ENCODE peak calls at places on chromosomes 7 and 10, in nine cellular contexts. K is spleen, B is upper lobe of right lung, E is esophagus squamous epithelium, X is cardiac muscle cell, H is thoracic aorta, D is adrenal gland, S is lower lobe of right lung, J is breast epithelium. O is an unnamed sample. For H3K27me3, the result is how much of the 10 kb centered on the place peaks cover.

GRCh38 chr10:71212249-71213126 is at the start of gene UNC5B:
- DNase-seq in K (peak), B (peak), E (no peak), X (peak), H (peak), D (peak), S (peak), J (peak), O (peak)

GRCh38 chr10:87868277-87868676 is 4.9 kb downstream of the PTEN start:
- DNase-seq in K (no peak), B (no peak), E (no peak), X (no peak), H (no peak), D (no peak), S (no peak), J (no peak), O (no peak)

GRCh38 chr7:120760050-120760449 is 97.9 kb downstream of the TSPAN12 start:
- DNase-seq in K (no peak), B (no peak), E (no peak), X (no peak), H (no peak), D (no peak), S (no peak), J (no peak), O (no peak)

GRCh38 chr7:31883761-31884164 is 186.4 kb downstream of the PDE1C start:
- DNase-seq in K (no peak), B (no peak), E (no peak), X (peak), H (no peak), D (peak), S (no peak), J (no peak), O (peak)

GRCh38 chr10:48469516-48470020 is 135.3 kb downstream of the ARHGAP22 start:
- DNase-seq in K (no peak), B (peak), E (no peak), X (no peak), H (no peak), D (no peak), S (no peak), J (peak), O (no peak)

GRCh38 chr10:7971949-7972348 is 82.5 kb upstream of the GATA3 start:
- DNase-seq in K (no peak), B (no peak), E (no peak), X (no peak), H (no peak), D (no peak), S (no peak), J (no peak), O (no peak)

GRCh38 chr10:99775850-99776249 is 6.6 kb upstream of the ABCC2 start:
- DNase-seq in K (no peak), B (no peak), E (no peak), X (peak), H (no peak), D (no peak), S (no peak), J (no peak), O (peak)

GRCh38 chr7:12418452-12418851 is 14.8 kb upstream of the VWDE start:
- DNase-seq in K (no peak), B (no peak), E (no peak), X (no peak), H (no peak), D (no peak), S (no peak), J (no peak), O (no peak)

DNA sequence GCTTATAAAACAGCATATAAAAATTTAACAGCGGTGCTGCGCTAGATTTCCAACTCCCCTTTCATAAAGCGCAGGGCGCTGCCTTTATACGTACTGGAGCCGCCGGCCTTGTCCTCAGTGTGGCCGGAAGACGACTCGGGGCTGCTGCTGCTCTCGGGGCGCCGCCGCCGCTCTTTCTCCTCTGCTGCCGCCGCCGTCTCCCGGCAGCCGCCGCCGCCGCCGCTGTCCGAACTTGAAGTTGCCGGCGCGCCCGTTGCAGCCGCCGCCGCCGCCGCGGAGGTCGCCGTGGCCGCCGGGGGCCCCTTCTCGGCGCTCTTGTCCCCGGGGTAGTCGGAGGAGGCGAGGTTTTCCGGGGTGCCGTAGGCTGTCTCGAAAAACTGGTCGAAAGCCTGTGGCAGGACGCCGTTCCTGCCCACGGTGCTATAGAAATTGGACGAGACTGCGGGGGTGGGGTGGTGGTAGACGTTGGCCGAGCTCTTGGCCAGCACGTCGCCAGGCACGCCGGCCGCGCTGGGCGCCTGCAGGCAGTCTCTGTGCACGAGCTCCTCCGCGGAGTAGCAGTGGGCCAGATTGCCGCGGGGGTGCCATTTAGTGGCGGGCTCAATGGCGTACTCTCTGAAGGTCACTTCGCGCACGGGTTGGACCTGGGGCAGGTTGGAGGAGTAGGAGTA is 555 bp downstream of the HOXA11 start:
- DNase-seq in K (peak), B (peak), E (no peak), X (no peak), H (no peak), D (peak), S (no peak), J (peak), O (no peak)
- H3K27ac ChIP-seq in K (no peak), B (no peak), E (no peak), X (no peak), H (peak), D (no peak), S (no peak), J (no peak), O (no peak)

DNA sequence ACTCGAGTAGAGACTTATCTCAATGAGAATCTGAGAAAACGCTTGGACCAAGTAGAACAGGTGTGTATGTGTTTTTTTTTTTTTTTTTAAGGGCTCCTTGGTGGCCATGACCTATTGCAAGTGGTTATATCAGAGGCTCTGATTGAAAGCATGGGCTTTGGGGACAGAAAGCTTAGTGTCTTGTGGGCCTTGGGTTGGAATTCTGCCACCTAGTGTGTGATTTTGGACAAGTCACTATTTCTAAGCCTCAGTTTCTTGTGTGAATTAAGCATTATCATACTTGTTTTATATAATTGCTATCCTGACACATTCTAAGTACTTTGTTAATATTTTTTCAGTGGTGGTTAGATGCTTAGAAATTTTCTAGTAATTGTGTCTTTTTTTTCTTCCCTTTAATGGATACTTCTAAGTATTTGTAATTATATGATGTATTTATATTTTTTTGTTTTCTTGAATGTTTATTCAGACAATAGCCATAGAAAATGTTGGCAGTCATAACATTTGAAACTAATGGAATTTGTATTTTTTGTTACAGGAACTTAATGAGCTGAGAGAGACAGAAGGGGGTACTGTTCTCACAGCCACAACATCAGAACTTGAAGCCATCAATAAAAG is 33.1 kb downstream of the SMC3 start:
- DNase-seq in K (no peak), B (no peak), E (no peak), X (peak), H (no peak), D (peak), S (no peak), J (no peak), O (peak)
- TF ChIP-seq CTCF in K (peak), B (peak), E (no peak), X (peak), H (no peak), D (peak), S (peak), J (no peak), O (peak)

GRCh38 chr7:157587051-157587450 is 250.2 kb downstream of the DNAJB6 start:
- DNase-seq in K (no peak), B (no peak), E (no peak), X (no peak), H (no peak), D (no peak), S (no peak), J (no peak), O (no peak)
- H3K27me3 ChIP-seq in K (under half), B (under half), E (under half), X (under half), H (under half), D (under half), S (under half), J (under half), O (under half)

DNA sequence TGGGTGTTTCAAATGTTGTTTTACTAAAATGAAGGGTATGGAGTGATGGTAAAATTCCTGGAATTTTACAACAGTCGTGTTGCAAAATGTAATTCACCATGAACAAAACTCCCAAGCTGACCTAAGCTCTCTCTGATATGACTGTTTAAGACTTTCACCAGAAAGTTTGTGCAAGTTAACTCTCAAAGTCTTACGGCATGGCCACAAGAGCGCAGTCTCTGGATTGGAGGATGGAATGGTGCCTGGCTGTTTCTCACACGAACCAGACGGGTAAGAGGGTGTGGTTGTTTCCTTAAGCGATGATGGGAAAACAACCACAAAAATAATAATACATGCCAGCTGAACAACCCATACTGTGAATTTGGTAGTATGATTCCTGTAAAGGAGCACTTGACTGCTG is 662.5 kb downstream of the KCNMA1 start:
- DNase-seq in K (no peak), B (no peak), E (no peak), X (no peak), H (no peak), D (no peak), S (no peak), J (no peak), O (no peak)
- H3K27ac ChIP-seq in K (no peak), B (no peak), E (no peak), X (no peak), H (no peak), D (no peak), S (no peak), J (no peak), O (no peak)